ENCODE peak calls at places on chromosomes 13 and 19, in seven cellular contexts. X, F, D, O, Z, R and S are unnamed samples.
A peak's percentile ranks its signal among the peaks of the same experiment; 100 is the strongest.

GRCh38 chr19:9937001-9937411 is 691 bp upstream of the OLFM2 start:
- DNase-seq in O (peak; percentile 83), X (no peak), Z (no peak), F (no peak), D (no peak), R (no peak), S (no peak)

GRCh38 chr19:5993516-5994406 is 15.8 kb upstream of the RANBP3 start:
- DNase-seq in R (peak; percentile 21), X (peak; percentile 59), F (peak; percentile 80), O (no peak), D (no peak), Z (no peak), S (no peak)

GRCh38 chr13:27425151-27425917 is 915 bp downstream of the GTF3A start:
- DNase-seq in X (no peak), O (peak; percentile 47), Z (no peak), D (no peak), F (no peak), R (no peak), S (no peak)

GRCh38 chr13:94920578-94920977 is 208.2 kb upstream of the SOX21 start:
- DNase-seq in X (no peak), F (no peak), R (no peak), D (no peak), Z (no peak), O (no peak), S (no peak)

GRCh38 chr19:18328340-18329034 is 5.6 kb upstream of the LSM4 start:
- DNase-seq in X (peak; percentile 96), Z (peak; percentile 72), R (peak; percentile 97), D (peak; percentile 94), O (peak; percentile 87), F (peak; percentile 91), S (peak; percentile 94)

GRCh38 chr13:76677047-76677446 is 209.2 kb downstream of the KCTD12 start:
- DNase-seq in Z (no peak), R (peak; percentile 19), F (peak; percentile 60), X (peak; percentile 75), D (no peak), O (no peak), S (no peak)

GRCh38 chr13:31101511-31102170 is 60.1 kb downstream of the HSPH1 start:
- DNase-seq in F (no peak), D (no peak), Z (no peak), X (peak; percentile 45), R (no peak), O (no peak), S (no peak)

GRCh38 chr13:93002071-93002470 is 224.5 kb upstream of the GPC6 start:
- DNase-seq in D (no peak), X (no peak), F (no peak), O (no peak), R (no peak), Z (no peak), S (no peak)

GRCh38 chr13:25170554-25171107 is 1.5 kb downstream of the AMER2 start:
- DNase-seq in X (no peak), O (peak; percentile 73), D (no peak), Z (peak; percentile 59), R (no peak), F (no peak), S (no peak)

GRCh38 chr19:53903055-53903680 is 5.9 kb upstream of the CACNG7 start:
- DNase-seq in F (no peak), D (peak; percentile 64), R (no peak), Z (no peak), X (peak; percentile 26), O (peak; percentile 69), S (no peak)

GRCh38 chr13:113267642-113268405 is 29.2 kb upstream of the LAMP1 start:
- DNase-seq in Z (no peak), F (no peak), D (no peak), O (no peak), X (no peak), R (no peak), S (no peak)

GRCh38 chr13:41244555-41244954 is 18.8 kb downstream of the MTRF1 start:
- DNase-seq in X (no peak), D (no peak), Z (no peak), O (no peak), F (no peak), R (no peak), S (no peak)

GRCh38 chr19:49973987-49974386 is 13.0 kb upstream of the SIGLEC11 start:
- DNase-seq in F (peak; percentile 72), X (peak; percentile 19), O (no peak), D (no peak), Z (no peak), R (peak; percentile 43), S (no peak)

GRCh38 chr19:4829001-4829712 is 2.4 kb downstream of the TICAM1 start:
- DNase-seq in O (no peak), F (no peak), D (no peak), X (no peak), R (no peak), Z (no peak), S (no peak)

GRCh38 chr13:113135281-113135760 is 12.7 kb downstream of the F10 start:
- DNase-seq in R (no peak), D (no peak), F (no peak), Z (no peak), X (no peak), O (no peak), S (no peak)

GRCh38 chr19:10471909-10472308 is 31.2 kb downstream of the KEAP1 start:
- DNase-seq in R (no peak), X (no peak), D (peak; percentile 62), O (no peak), Z (no peak), F (no peak), S (no peak)

GRCh38 chr13:34523401-34523800 is 418.7 kb upstream of the NBEA start:
- DNase-seq in Z (no peak), X (no peak), F (no peak), O (no peak), D (no peak), R (no peak), S (no peak)

GRCh38 chr13:59319276-59319675 is 844.5 kb downstream of the DIAPH3 start:
- DNase-seq in O (no peak), F (no peak), X (no peak), D (no peak), R (no peak), Z (no peak), S (no peak)

GRCh38 chr19:44476559-44477408 is 23.5 kb downstream of the ZNF180 start:
- DNase-seq in X (no peak), O (no peak), Z (no peak), F (no peak), D (peak; percentile 66), R (no peak), S (no peak)

GRCh38 chr19:46976845-46977320 is 42.8 kb upstream of the NPAS1 start:
- DNase-seq in D (no peak), X (no peak), F (no peak), Z (no peak), R (no peak), O (no peak), S (no peak)

GRCh38 chr13:27834095-27834494 is 41.8 kb downstream of the GSX1 start:
- DNase-seq in R (no peak), O (no peak), Z (no peak), X (no peak), D (no peak), F (no peak), S (no peak)

GRCh38 chr13:30453727-30454126 is 12.0 kb downstream of the HMGB1 start:
- DNase-seq in D (peak; percentile 39), X (no peak), F (no peak), R (no peak), Z (no peak), O (no peak), S (no peak)

GRCh38 chr13:65911546-65912193 is 1318.5 kb downstream of the PCDH9 start:
- DNase-seq in F (no peak), O (no peak), D (no peak), Z (no peak), R (no peak), X (no peak), S (no peak)

GRCh38 chr13:45289936-45290563 is 50.9 kb downstream of the TPT1 start:
- DNase-seq in X (no peak), O (no peak), R (no peak), Z (no peak), D (no peak), F (no peak), S (no peak)

GRCh38 chr13:77784531-77784930 is 87.0 kb downstream of the SLAIN1 start:
- DNase-seq in R (no peak), D (no peak), X (no peak), F (no peak), Z (no peak), O (no peak), S (no peak)
- TF ChIP-seq CTCF in R (no peak), D (no peak), X (no peak), F (no peak), Z (no peak), O (no peak), S (no peak)

GRCh38 chr19:29942404-29943261 is 594 bp downstream of the URI1 start:
- DNase-seq in Z (peak; percentile 27), F (peak; percentile 85), D (no peak), R (no peak), O (peak; percentile 75), X (peak; percentile 43), S (no peak)
- TF ChIP-seq CTCF in Z (no peak), F (no peak), D (no peak), R (no peak), O (no peak), X (no peak), S (no peak)

GRCh38 chr19:38374332-38375097 is at the start of gene PSMD8:
- DNase-seq in R (peak; percentile 100), F (peak; percentile 99), X (peak; percentile 99), D (peak; percentile 100), Z (peak; percentile 99), O (peak; percentile 96), S (peak; percentile 96)
- TF ChIP-seq CTCF in R (no peak), F (peak; percentile 54), X (peak; percentile 49), D (peak; percentile 40), Z (peak; percentile 55), O (no peak), S (peak; percentile 29)

DNA sequence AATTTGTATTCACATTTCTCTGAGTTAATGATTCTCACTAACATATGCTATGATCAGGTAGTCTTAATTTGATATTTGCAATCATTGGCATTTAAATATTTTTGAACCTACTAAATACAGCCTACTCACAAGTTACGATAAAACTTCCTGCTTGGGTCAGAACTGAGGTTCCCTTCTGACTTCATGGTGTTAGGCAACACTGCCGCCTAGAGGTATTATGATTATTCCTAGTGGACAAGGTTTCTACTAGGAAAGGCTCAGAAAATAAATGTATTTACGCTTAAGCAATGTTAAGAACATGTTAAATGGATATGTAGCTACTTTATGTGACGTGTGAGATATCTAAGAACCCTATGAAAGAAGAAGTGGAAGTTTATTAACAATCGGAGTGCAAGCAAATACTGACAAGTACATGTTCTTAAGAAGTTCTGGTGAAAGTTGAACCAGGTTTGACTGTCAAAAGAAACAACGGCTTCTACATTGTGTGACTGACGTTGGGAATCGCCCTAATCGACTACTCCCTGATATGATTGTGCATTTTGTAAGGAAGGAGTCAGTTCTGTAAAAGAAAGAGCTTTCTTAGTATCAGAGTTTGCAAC is 1395.8 kb downstream of the SLITRK5 start:
- DNase-seq in O (no peak), X (no peak), Z (no peak), R (no peak), F (no peak), D (peak; percentile 39), S (no peak)
- TF ChIP-seq CTCF in O (no peak), X (peak; percentile 52), Z (peak; percentile 66), R (no peak), F (peak; percentile 59), D (peak; percentile 43), S (peak; percentile 80)

GRCh38 chr13:110885966-110886365 is 28.9 kb downstream of the ANKRD10 start:
- DNase-seq in R (no peak), Z (no peak), O (peak; percentile 61), D (no peak), F (no peak), X (no peak), S (no peak)
- TF ChIP-seq CTCF in R (no peak), Z (no peak), O (peak; percentile 72), D (no peak), F (no peak), X (no peak), S (no peak)